ENCODE peak calls at places on chromosome 14, in seven cellular contexts. E is tibial artery, Y is neuronal stem cell, S is ovary, A is GM06990, U is K562, I is adipocyte. B is an unnamed sample.

GRCh38 chr14:24734917-24735500 is 101.0 kb upstream of the GZMB start:
- DNase-seq in U (peak; percentile 64), I (peak; percentile 89), A (no peak), Y (peak; percentile 70), E (peak; percentile 37), S (no peak), B (no peak)

GRCh38 chr14:55864890-55865655 is 253.1 kb upstream of the PELI2 start:
- DNase-seq in A (no peak), I (no peak), U (peak; percentile 33), Y (no peak), S (no peak), E (no peak), B (no peak)

GRCh38 chr14:33790996-33791395 is 159.9 kb downstream of the EGLN3 start:
- DNase-seq in S (no peak), E (no peak), A (no peak), Y (no peak), U (no peak), I (no peak), B (no peak)

GRCh38 chr14:99118946-99119345 is 153.1 kb downstream of the BCL11B start:
- DNase-seq in U (no peak), S (no peak), I (no peak), A (no peak), E (no peak), Y (no peak), B (no peak)

GRCh38 chr14:53032161-53032803 is 81.4 kb upstream of the FERMT2 start:
- DNase-seq in I (peak; percentile 91), Y (peak; percentile 5), U (no peak), E (no peak), A (no peak), S (no peak), B (peak; percentile 60)

GRCh38 chr14:95204705-95205104 is 47.4 kb upstream of the DICER1 start:
- DNase-seq in Y (no peak), S (no peak), I (no peak), A (no peak), E (no peak), U (no peak), B (no peak)

GRCh38 chr14:47541652-47542051 is 133.8 kb downstream of the MDGA2 start:
- DNase-seq in S (no peak), E (no peak), Y (no peak), U (no peak), A (no peak), I (no peak), B (no peak)

GRCh38 chr14:37594238-37594915 is 672 bp downstream of the FOXA1 start:
- DNase-seq in S (no peak), I (peak; percentile 91), U (peak; percentile 89), E (no peak), Y (peak; percentile 92), A (no peak), B (no peak)

GRCh38 chr14:102182190-102182589 is 42.5 kb downstream of the WDR20 start:
- DNase-seq in A (no peak), Y (no peak), S (no peak), E (no peak), U (no peak), I (peak; percentile 29), B (no peak)

GRCh38 chr14:73198253-73198652 is 39.1 kb upstream of the PAPLN start:
- DNase-seq in E (no peak), A (no peak), S (no peak), Y (no peak), U (no peak), I (no peak), B (no peak)

GRCh38 chr14:73833024-73833423 is 18.6 kb upstream of the PTGR2 start:
- DNase-seq in I (peak; percentile 84), A (no peak), E (no peak), S (no peak), Y (no peak), U (no peak), B (no peak)

GRCh38 chr14:102870994-102871831 is 51.2 kb upstream of the AMN start:
- DNase-seq in I (no peak), U (no peak), S (no peak), E (no peak), Y (no peak), A (no peak), B (no peak)

GRCh38 chr14:22262881-22263280 is 326.1 kb downstream of the DAD1 start:
- DNase-seq in S (no peak), Y (no peak), U (no peak), E (no peak), A (no peak), I (no peak), B (no peak)

GRCh38 chr14:63308723-63309317 is 9.9 kb downstream of the GPHB5 start:
- DNase-seq in Y (no peak), E (no peak), I (peak; percentile 17), S (no peak), A (no peak), U (peak; percentile 20), B (no peak)

GRCh38 chr14:99351166-99352007 is 79.4 kb upstream of the BCL11B start:
- DNase-seq in U (no peak), S (no peak), E (no peak), I (no peak), Y (no peak), A (no peak), B (no peak)

GRCh38 chr14:94643316-94644101 is 31.3 kb downstream of the SERPINA3 start:
- DNase-seq in A (no peak), Y (no peak), I (no peak), E (no peak), U (no peak), S (no peak), B (no peak)

GRCh38 chr14:100426331-100426730 is 103.2 kb downstream of the SLC25A47 start:
- DNase-seq in I (no peak), E (no peak), S (no peak), Y (no peak), U (no peak), A (no peak), B (no peak)

GRCh38 chr14:23937121-23937692 is 16.4 kb upstream of the DHRS4 start:
- DNase-seq in Y (no peak), E (no peak), I (no peak), S (no peak), U (no peak), A (no peak), B (no peak)

GRCh38 chr14:55092326-55092725 is 36.7 kb upstream of the LGALS3 start:
- DNase-seq in E (no peak), I (peak; percentile 73), S (no peak), Y (no peak), A (no peak), U (no peak), B (no peak)

GRCh38 chr14:101506211-101506920 is 54.9 kb upstream of the DIO3 start:
- DNase-seq in I (no peak), S (peak; percentile 4), E (peak; percentile 46), Y (no peak), A (no peak), U (no peak), B (no peak)

GRCh38 chr14:56172571-56172971 is 54.4 kb downstream of the PELI2 start:
- DNase-seq in I (peak; percentile 72), A (no peak), U (peak; percentile 11), E (no peak), Y (no peak), S (no peak), B (no peak)

GRCh38 chr14:103727313-103728000 is 11.8 kb downstream of the ZFYVE21 start:
- DNase-seq in A (no peak), U (no peak), E (no peak), I (no peak), Y (no peak), S (no peak), B (peak; percentile 44)

GRCh38 chr14:79448922-79449321 is 762.4 kb downstream of the DIO2 start:
- DNase-seq in U (no peak), S (no peak), I (no peak), A (no peak), E (no peak), Y (no peak), B (no peak)

GRCh38 chr14:78863143-78863542 is 693.0 kb downstream of the NRXN3 start:
- DNase-seq in S (no peak), A (no peak), E (no peak), U (peak; percentile 29), I (peak; percentile 31), Y (peak; percentile 68), B (no peak)

GRCh38 chr14:90608281-90608680 is 207.9 kb downstream of the TTC7B start:
- DNase-seq in I (no peak), Y (no peak), A (no peak), S (no peak), U (no peak), E (no peak), B (no peak)

GRCh38 chr14:71539660-71540285 is 392.5 kb upstream of the RGS6 start:
- DNase-seq in U (peak; percentile 13), S (no peak), A (no peak), Y (no peak), I (peak; percentile 23), E (no peak), B (no peak)
- H3K36me3 ChIP-seq in U (no peaks in the 10 kb centered on the region), S (no peaks in the 10 kb centered on the region), A (no peaks in the 10 kb centered on the region), Y (no peaks in the 10 kb centered on the region), I (no peaks in the 10 kb centered on the region), E (no peaks in the 10 kb centered on the region), B (no peaks in the 10 kb centered on the region)

DNA sequence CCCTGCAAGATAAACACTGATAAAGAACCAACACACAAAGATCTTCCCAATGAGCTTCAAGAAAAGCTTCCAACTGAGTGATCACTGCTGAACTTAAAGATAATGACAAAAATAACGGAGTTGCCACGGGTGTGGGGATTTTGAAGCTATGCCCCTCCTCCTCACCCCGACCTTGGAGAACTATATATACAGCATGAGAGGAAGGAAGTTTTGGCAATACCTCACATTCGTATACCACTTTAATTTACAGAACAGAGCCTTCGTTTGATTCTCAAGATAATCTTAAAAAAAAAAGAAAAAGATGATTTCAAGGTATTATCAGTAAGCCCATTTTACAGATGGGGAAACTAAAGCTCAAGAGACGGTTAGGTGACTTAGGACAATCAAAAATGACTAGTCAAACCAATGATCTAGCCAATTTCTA is 715 bp downstream of the NEK9 start:
- DNase-seq in U (peak; percentile 22), A (no peak), I (no peak), S (no peak), Y (no peak), E (no peak), B (no peak)
- H3K36me3 ChIP-seq in U (peaks cover 8% of the 10 kb centered on the region), A (no peaks in the 10 kb centered on the region), I (peaks cover 8% of the 10 kb centered on the region), S (no peaks in the 10 kb centered on the region), Y (peaks cover 9% of the 10 kb centered on the region), E (peaks cover 10% of the 10 kb centered on the region), B (peaks cover 20% of the 10 kb centered on the region)

GRCh38 chr14:75461303-75461702 is 33.5 kb downstream of the JDP2 start:
- DNase-seq in S (no peak), A (no peak), Y (no peak), I (no peak), E (no peak), U (no peak), B (no peak)
- H3K36me3 ChIP-seq in S (no peaks in the 10 kb centered on the region), A (peaks cover 27% of the 10 kb centered on the region), Y (no peaks in the 10 kb centered on the region), I (peaks cover 53% of the 10 kb centered on the region), E (peaks cover 27% of the 10 kb centered on the region), U (no peaks in the 10 kb centered on the region), B (peaks cover 56% of the 10 kb centered on the region)

DNA sequence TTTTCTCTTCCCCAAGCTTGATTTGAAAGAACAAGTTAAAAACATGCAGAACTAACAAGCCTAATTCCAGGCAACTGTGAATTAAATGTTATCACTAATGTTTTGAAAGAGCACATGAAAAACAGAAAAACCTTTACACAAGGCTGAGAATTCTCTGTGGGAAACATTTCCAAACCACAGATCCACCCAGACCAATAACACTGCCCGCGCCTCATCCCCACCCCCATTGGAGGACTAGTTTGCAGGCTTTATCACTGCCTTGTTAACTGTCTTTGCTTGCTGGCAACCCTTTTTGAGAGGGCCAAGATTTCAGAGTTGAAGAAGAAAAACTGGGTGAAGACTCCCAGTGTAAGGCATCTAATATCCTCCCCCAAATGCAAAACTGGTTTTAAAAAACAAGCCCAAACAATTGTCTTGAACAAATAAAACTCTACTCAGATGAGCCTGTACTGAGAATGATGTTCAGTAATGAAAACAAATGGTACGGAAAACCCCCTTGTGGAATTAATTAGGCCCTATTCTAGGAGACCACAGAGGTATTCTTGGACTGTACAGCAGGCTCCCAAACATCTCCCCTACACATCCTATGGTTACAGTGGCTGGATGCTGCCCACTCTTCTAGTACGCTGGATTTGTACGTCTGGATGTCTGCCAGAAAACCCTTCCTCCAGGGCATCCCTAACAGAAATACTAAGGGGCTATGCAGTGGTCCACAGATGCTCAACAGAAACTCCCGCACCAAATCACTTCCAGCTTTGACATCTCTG is 5.8 kb downstream of the MAX start:
- DNase-seq in A (no peak), U (peak; percentile 58), I (peak; percentile 17), E (peak; percentile 48), Y (no peak), S (peak; percentile 27), B (no peak)
- H3K36me3 ChIP-seq in A (peaks cover 9% of the 10 kb centered on the region), U (peaks cover 88% of the 10 kb centered on the region), I (peaks cover 52% of the 10 kb centered on the region), E (peaks cover 26% of the 10 kb centered on the region), Y (peaks cover 77% of the 10 kb centered on the region), S (no peaks in the 10 kb centered on the region), B (peaks cover 44% of the 10 kb centered on the region)